ENCODE peak calls at places on chromosomes 1 and 21, in four cellular contexts. R, C, O and U are unnamed samples.
A peak's percentile ranks its signal among the peaks of the same experiment; 100 is the strongest.

GRCh38 chr1:1539310-1540014 is 962 bp downstream of the TMEM240 start:
- DNase-seq in O (peak; percentile 81), C (peak; percentile 54), R (no peak), U (no peak)

GRCh38 chr1:228021526-228022030 is 14.8 kb downstream of the WNT3A start:
- DNase-seq in R (no peak), O (peak; percentile 25), C (no peak), U (peak; percentile 80)

GRCh38 chr1:79497193-79497773 is 490.8 kb upstream of the ADGRL4 start:
- DNase-seq in C (no peak), R (no peak), O (no peak), U (no peak)

GRCh38 chr1:38209986-38210385 is 163.4 kb upstream of the POU3F1 start:
- DNase-seq in R (no peak), O (no peak), C (no peak), U (no peak)

GRCh38 chr1:111666828-111667227 is 47.2 kb downstream of the RAP1A start:
- DNase-seq in C (no peak), O (no peak), R (no peak), U (no peak)

GRCh38 chr1:13826591-13826990 is 126.6 kb downstream of the PRDM2 start:
- DNase-seq in C (no peak), R (no peak), O (no peak), U (no peak)

GRCh38 chr1:13469343-13469742 is 44.5 kb downstream of the LRRC38 start:
- DNase-seq in R (no peak), O (no peak), C (no peak), U (no peak)

GRCh38 chr21:18058731-18059398 is 185.8 kb upstream of the CHODL start:
- DNase-seq in O (no peak), C (no peak), R (no peak), U (no peak)

GRCh38 chr1:115539061-115539460 is 102.7 kb upstream of the VANGL1 start:
- DNase-seq in O (peak; percentile 66), C (peak; percentile 38), R (no peak), U (no peak)

GRCh38 chr1:52159033-52159789 is 17.3 kb downstream of the ZFYVE9 start:
- DNase-seq in R (no peak), C (no peak), O (no peak), U (no peak)

GRCh38 chr1:206460846-206461426 is 9.3 kb upstream of the IKBKE start:
- DNase-seq in O (no peak), R (no peak), C (no peak), U (no peak)

GRCh38 chr1:30976143-30976542 is 67.6 kb upstream of the SDC3 start:
- DNase-seq in R (no peak), O (no peak), C (no peak), U (no peak)

GRCh38 chr1:75795703-75796193 is 934 bp upstream of the MSH4 start:
- DNase-seq in R (no peak), C (no peak), O (no peak), U (no peak)

GRCh38 chr21:21397464-21397863 is 399.3 kb downstream of the NCAM2 start:
- DNase-seq in R (no peak), O (no peak), C (no peak), U (no peak)

GRCh38 chr1:50978852-50979781 is 9.1 kb downstream of the CDKN2C start:
- DNase-seq in R (no peak), C (no peak), O (no peak), U (no peak)

GRCh38 chr1:93061895-93062792 is 16.9 kb upstream of the MTF2 start:
- DNase-seq in C (no peak), O (no peak), R (no peak), U (no peak)

GRCh38 chr1:227734546-227734857 is 600 bp downstream of the JMJD4 start:
- DNase-seq in R (no peak), O (no peak), C (no peak), U (no peak)

GRCh38 chr1:75330633-75331032 is 196.4 kb downstream of the LHX8 start:
- DNase-seq in O (no peak), C (no peak), R (no peak), U (no peak)

GRCh38 chr1:226123591-226124471 is 61.3 kb downstream of the H3-3A start:
- DNase-seq in R (no peak), O (peak; percentile 54), C (no peak), U (peak; percentile 77)

GRCh38 chr21:27646691-27647090 is 679.8 kb upstream of the ADAMTS5 start:
- DNase-seq in C (no peak), R (no peak), O (no peak), U (no peak)

GRCh38 chr1:162357681-162358266 is 18.9 kb downstream of the SPATA46 start:
- DNase-seq in R (no peak), C (no peak), O (no peak), U (no peak)

GRCh38 chr1:42385283-42385682 is 4.7 kb downstream of the RIMKLA start:
- DNase-seq in O (no peak), C (no peak), R (no peak), U (no peak)

GRCh38 chr1:235971571-235972315 is 93.1 kb downstream of the NID1 start:
- DNase-seq in C (peak; percentile 96), R (peak; percentile 58), O (peak; percentile 98), U (peak; percentile 96)

GRCh38 chr21:17818158-17819113 is 720 bp downstream of the C21orf91 start:
- DNase-seq in R (no peak), C (peak; percentile 28), O (peak; percentile 68), U (peak; percentile 21)

GRCh38 chr1:234927968-234928635 is 200.5 kb downstream of the TOMM20 start:
- DNase-seq in C (no peak), R (no peak), O (no peak), U (no peak)

GRCh38 chr1:12472798-12473551 is 145.0 kb downstream of the DHRS3 start:
- DNase-seq in C (no peak), O (no peak), R (no peak), U (no peak)

DNA sequence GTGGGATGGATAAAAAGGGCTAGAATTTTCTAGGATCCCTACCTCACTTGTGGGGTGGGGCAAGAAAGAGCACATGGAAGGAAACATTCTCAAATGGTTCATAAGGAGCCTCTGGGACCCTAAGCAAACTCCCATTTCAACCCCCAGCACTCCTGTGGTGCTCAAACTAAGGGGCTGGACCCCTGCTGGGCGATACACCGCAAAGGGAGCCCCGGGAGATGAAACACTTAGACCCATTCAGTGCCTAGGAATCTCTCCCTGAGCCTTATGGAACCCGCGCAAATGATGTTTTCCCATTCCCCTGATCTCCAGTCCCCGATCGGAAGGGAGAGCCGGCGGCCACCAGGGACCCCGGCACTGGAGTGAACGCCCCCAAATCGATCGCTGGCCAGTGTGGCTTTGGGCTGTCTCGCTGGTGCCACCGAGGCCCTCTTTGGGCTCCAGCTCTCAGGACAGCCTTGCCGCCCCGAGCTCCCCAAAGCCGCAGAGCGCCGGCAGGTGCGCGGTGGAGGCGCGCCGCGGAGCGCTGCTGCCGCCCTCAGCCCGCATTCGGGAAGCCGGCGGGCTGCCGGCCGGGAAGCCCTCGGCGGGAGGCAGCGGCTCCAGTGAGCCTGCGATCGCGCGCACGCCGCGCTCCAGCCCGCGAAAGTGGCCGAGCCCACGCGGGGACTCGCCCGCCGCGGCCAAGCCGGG is 1.2 kb downstream of the PLXNA2 start:
- DNase-seq in C (no peak), O (peak; percentile 65), R (no peak), U (no peak)
- TF ChIP-seq POLR2A in C (peak; percentile 19), O (no peak), R (no peak), U (no peak)

DNA sequence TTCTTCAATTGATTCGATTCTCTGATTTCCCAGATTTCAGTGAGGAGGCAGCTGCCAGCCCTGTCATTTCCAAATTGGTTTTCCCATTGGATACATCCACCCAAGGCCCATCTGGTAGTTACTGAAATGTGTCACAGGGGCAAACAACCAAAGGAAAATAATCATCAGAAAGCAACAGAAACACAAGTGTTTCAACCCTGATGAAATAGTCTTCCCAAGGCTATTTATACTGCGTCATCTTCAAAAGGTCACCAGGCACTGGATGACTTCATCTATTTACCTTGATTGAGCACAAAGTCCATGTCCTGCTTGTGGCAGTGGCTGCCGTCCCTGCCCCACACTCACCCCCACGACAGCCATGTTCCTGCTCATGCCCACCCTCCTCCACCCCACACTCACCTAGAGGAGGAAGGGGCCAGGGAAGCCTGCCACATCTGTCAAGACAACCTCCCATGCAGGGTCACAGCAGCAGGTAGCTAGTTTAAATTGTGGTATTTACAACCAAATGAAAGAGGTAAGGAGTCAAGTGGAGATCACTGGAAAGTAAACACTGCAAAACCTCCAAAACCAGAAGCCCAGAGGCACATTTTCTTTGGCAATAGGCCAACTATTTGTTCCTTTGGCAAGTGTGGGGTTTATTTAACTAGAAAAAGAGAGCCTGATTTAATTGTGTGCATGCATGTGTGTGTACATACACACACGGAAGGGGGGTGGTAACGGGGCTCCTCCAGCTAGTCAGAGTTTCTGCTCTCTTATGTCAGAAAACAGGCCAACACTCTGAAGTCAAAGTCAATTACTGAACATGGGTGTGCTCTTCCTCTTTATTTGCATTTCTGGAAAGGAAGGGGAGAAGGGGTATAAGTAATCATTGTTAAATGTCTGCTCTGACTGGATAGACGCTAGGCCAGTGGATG is 49.5 kb upstream of the RAB4A start:
- DNase-seq in R (no peak), O (no peak), C (no peak), U (peak; percentile 81)
- TF ChIP-seq CTCF in R (no peak), O (no peak), C (no peak), U (no peak)

DNA sequence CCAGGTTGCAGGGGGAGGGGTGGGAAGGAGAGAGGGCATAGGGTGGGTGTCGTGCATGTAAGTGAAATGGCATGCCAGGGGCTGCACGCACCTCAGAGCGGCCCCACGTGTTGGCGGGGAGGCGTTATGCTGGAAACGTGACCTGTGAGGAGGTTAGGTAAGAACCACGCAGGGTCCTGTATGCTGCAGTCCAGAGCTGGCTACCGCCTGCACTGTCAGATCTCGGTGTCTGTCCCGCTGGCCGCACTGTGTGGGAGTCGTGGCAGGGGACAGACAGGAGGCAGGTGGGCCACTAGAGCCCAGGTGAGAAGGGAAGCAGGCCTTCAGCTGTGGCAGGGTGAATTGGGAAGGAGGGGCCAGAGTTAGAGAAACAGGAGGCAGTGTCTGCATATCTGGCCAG is 79.7 kb downstream of the GALNT2 start:
- DNase-seq in C (no peak), R (no peak), O (no peak), U (no peak)
- H3K4me3 ChIP-seq in C (no peak overlapping the region), R (no peak overlapping the region), O (no peak overlapping the region), U (no peak overlapping the region)

GRCh38 chr1:9071554-9072235 is 2.3 kb upstream of the SLC2A5 start:
- DNase-seq in C (no peak), R (no peak), O (peak; percentile 65), U (no peak)

GRCh38 chr1:9070421-9071015 is 1.1 kb upstream of the SLC2A5 start:
- DNase-seq in O (no peak), C (no peak), R (no peak), U (no peak)

GRCh38 chr1:9068971-9069323 is 488 bp downstream of the SLC2A5 start:
- DNase-seq in R (no peak), C (no peak), O (no peak), U (no peak)

GRCh38 chr1:9066945-9067807 is 2.3 kb downstream of the SLC2A5 start:
- DNase-seq in R (no peak), O (peak; percentile 82), C (peak; percentile 80), U (no peak)

DNA sequence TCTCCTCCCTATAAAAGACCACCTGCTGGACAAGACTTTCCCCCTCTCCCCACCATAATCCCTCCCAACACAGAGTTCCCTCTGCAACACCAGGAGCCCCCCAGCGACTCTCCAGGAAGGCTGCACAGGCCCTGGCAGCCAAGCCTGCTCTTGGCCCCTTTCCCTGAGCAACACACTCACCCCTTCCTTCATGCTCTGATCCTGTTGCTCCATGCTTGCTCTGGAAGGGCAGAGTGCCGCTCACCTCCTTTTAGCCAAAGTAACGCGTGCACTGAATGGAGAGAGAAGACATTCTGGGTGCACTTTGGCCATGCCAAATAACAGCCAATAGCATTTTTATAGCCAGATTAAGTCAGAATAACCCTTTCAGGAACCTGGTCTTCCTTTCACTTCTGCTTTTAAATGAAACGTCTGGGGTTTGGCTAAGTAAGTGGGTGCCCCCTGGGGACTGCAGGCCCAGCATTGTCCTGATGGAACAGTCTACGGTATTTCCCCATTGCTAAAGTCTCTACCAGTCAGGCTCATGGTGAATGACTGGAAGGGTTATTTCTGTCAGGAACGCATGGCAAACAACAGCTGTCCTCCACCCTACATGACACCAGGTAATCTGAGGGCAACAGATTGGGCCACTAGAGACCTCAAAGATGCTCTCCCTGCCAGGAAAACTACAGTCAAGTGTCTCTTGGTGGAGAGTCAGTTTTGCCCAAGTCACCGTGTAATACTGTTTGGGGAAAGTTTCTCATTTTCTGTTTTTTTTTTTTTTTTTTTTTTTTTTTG is at the start of gene SLC2A5:
- DNase-seq in R (no peak), O (peak; percentile 71), C (peak; percentile 42), U (no peak)
- TF ChIP-seq POLR2A in R (no peak), O (no peak), C (no peak), U (no peak)